ENCODE peak calls at places on chromosomes 7 and 10, in seven cellular contexts. N is neural crest cell, S is ELR, X is tibial nerve, U is HT-29, T is NCI-H2029 treated with DMSO at 0.1 percent for 48 hours, Y is PC-3. B is an unnamed sample.

GRCh38 chr7:24963218-24963617 is 16.8 kb downstream of the OSBPL3 start:
- DNase-seq in X (no peak), T (no peak), S (no peak), N (no peak), U (no peak), Y (no peak), B (no peak)

GRCh38 chr10:31353574-31353973 is 34.6 kb downstream of the ZEB1 start:
- DNase-seq in T (no peak), X (no peak), Y (peak), U (peak), N (no peak), S (peak), B (no peak)

GRCh38 chr10:30701471-30702173 is 72.1 kb upstream of the LYZL2 start:
- DNase-seq in S (peak), Y (peak), X (no peak), N (no peak), U (peak), T (no peak), B (no peak)

GRCh38 chr10:86960003-86960862 is 1.8 kb downstream of the SNCG start:
- DNase-seq in U (peak), N (peak), S (peak), Y (peak), T (no peak), X (peak), B (peak)

GRCh38 chr7:117249696-117250095 is 73.2 kb downstream of the WNT2 start:
- DNase-seq in T (peak), U (no peak), X (no peak), S (peak), Y (no peak), N (no peak), B (no peak)

GRCh38 chr7:122413339-122413738 is 108.8 kb upstream of the FEZF1 start:
- DNase-seq in N (no peak), X (no peak), S (no peak), Y (no peak), T (peak), U (no peak), B (no peak)

GRCh38 chr7:43612128-43612527 is 29.2 kb downstream of the STK17A start:
- DNase-seq in N (no peak), S (no peak), X (no peak), U (no peak), Y (no peak), T (no peak), B (no peak)

GRCh38 chr10:79058899-79059771 is 9.6 kb upstream of the ZMIZ1 start:
- DNase-seq in X (no peak), T (no peak), S (no peak), Y (no peak), U (peak), N (no peak), B (no peak)

GRCh38 chr10:128156999-128157755 is 31.0 kb upstream of the MKI67 start:
- DNase-seq in N (no peak), Y (no peak), U (peak), S (no peak), T (no peak), X (no peak), B (no peak)

GRCh38 chr7:148799893-148800545 is 84.1 kb downstream of the EZH2 start:
- DNase-seq in N (no peak), U (no peak), S (no peak), X (no peak), Y (no peak), T (no peak), B (no peak)

GRCh38 chr7:43569424-43569823 is 13.5 kb upstream of the STK17A start:
- DNase-seq in U (no peak), N (no peak), Y (peak), T (no peak), S (peak), X (no peak), B (no peak)

GRCh38 chr10:79079490-79080355 is 11.0 kb downstream of the ZMIZ1 start:
- DNase-seq in X (no peak), Y (peak), T (no peak), U (peak), S (peak), N (no peak), B (peak)

GRCh38 chr7:10106609-10107008 is 867.1 kb upstream of the PHF14 start:
- DNase-seq in N (no peak), Y (no peak), S (no peak), U (peak), T (no peak), X (no peak), B (no peak)

GRCh38 chr7:129665013-129665401 is 53.5 kb downstream of the NRF1 start:
- DNase-seq in X (no peak), Y (peak), U (no peak), T (no peak), S (peak), N (no peak), B (peak)

GRCh38 chr7:152871678-152872060 is 112.1 kb downstream of the ACTR3B start:
- DNase-seq in U (no peak), Y (no peak), T (no peak), S (no peak), N (no peak), X (no peak), B (no peak)

GRCh38 chr7:106163257-106163656 is 51.1 kb upstream of the SYPL1 start:
- DNase-seq in Y (no peak), X (no peak), T (no peak), N (no peak), S (no peak), U (no peak), B (no peak)

GRCh38 chr10:65292551-65292950 is 1633.3 kb upstream of the LRRTM3 start:
- DNase-seq in Y (no peak), S (no peak), U (no peak), N (no peak), X (no peak), T (no peak), B (no peak)

GRCh38 chr10:58157076-58157766 is 110.5 kb downstream of the IPMK start:
- DNase-seq in X (no peak), N (no peak), Y (peak), U (no peak), S (peak), T (peak), B (no peak)

GRCh38 chr10:43255644-43256431 is 11.0 kb downstream of the RASGEF1A start:
- DNase-seq in X (no peak), Y (peak), N (no peak), T (no peak), S (peak), U (peak), B (peak)

GRCh38 chr10:49138361-49138891 is 4.6 kb upstream of the FAM170B start:
- DNase-seq in T (no peak), X (no peak), U (no peak), Y (no peak), S (peak), N (no peak), B (peak)

GRCh38 chr7:115357213-115357999 is 435.5 kb downstream of the MDFIC start:
- DNase-seq in U (no peak), N (no peak), Y (no peak), S (peak), T (no peak), X (no peak), B (no peak)

GRCh38 chr10:71251319-71251718 is 38.9 kb downstream of the UNC5B start:
- DNase-seq in T (no peak), Y (no peak), U (no peak), S (no peak), N (no peak), X (no peak), B (no peak)

GRCh38 chr7:4151926-4152549 is 530.1 kb upstream of the FOXK1 start:
- DNase-seq in S (no peak), T (no peak), U (no peak), X (no peak), N (no peak), Y (peak), B (no peak)

GRCh38 chr7:91883676-91884362 is 3.3 kb upstream of the MTERF1 start:
- DNase-seq in Y (no peak), X (no peak), S (no peak), T (peak), U (no peak), N (no peak), B (peak)

GRCh38 chr7:64686493-64687184 is 20.7 kb downstream of the ZNF107 start:
- DNase-seq in X (no peak), Y (peak), T (no peak), U (peak), S (no peak), N (no peak), B (no peak)

GRCh38 chr7:46032353-46032752 is 111.3 kb upstream of the IGFBP3 start:
- DNase-seq in Y (peak), U (no peak), X (no peak), S (no peak), N (no peak), T (no peak), B (peak)

GRCh38 chr7:129386563-129386962 is 47.7 kb upstream of the STRIP2 start:
- DNase-seq in Y (no peak), T (no peak), S (no peak), X (no peak), N (no peak), U (no peak), B (no peak)

GRCh38 chr7:109873296-109873695 is 1217.6 kb upstream of the LRRN3 start:
- DNase-seq in Y (no peak), X (no peak), N (no peak), U (no peak), S (no peak), T (peak), B (no peak)

GRCh38 chr10:43377393-43377883 is 6.0 kb downstream of the FXYD4 start:
- DNase-seq in S (no peak), X (no peak), T (no peak), Y (peak), U (peak), N (no peak), B (peak)

GRCh38 chr10:45373003-45373782 is 823 bp upstream of the ALOX5 start:
- DNase-seq in U (peak), S (no peak), Y (no peak), X (no peak), N (no peak), T (no peak), B (no peak)

GRCh38 chr10:115045516-115045915 is 47.6 kb upstream of the ATRNL1 start:
- DNase-seq in T (no peak), U (no peak), X (no peak), S (no peak), N (no peak), Y (no peak), B (no peak)

GRCh38 chr7:30932562-30932961 is 20.9 kb downstream of the AQP1 start:
- DNase-seq in U (no peak), Y (no peak), S (no peak), T (no peak), X (no peak), N (no peak), B (peak)

GRCh38 chr7:148753224-148753623 is 54.5 kb downstream of the CUL1 start:
- DNase-seq in T (no peak), X (no peak), S (no peak), Y (no peak), N (no peak), U (no peak), B (no peak)